ENCODE peak calls at places on chromosomes 16 and 17, in seven cellular contexts. One of them, this sample, is unnamed.

GRCh38 chr17:36534117-36534880 is at the start of gene MYO19:
- DNase-seq in ovary: peak
- DNase-seq in upper lobe of right lung: peak
- DNase-seq in tibial nerve: peak
- DNase-seq in PC-3: peak
- DNase-seq in neural progenitor cell: peak
- DNase-seq in fibroblast of villous mesenchyme: peak
- DNase-seq in this sample: peak

GRCh38 chr17:7833795-7834553 is at the start of gene KDM6B:
- DNase-seq in fibroblast of villous mesenchyme: peak
- DNase-seq in neural progenitor cell: peak
- DNase-seq in upper lobe of right lung: peak
- DNase-seq in PC-3: peak
- DNase-seq in ovary: peak
- DNase-seq in tibial nerve: peak
- DNase-seq in this sample: peak

GRCh38 chr16:57140866-57141668 is 44.8 kb downstream of the PSME3IP1 start:
- DNase-seq in ovary: peak
- DNase-seq in PC-3: no peak
- DNase-seq in upper lobe of right lung: peak
- DNase-seq in tibial nerve: no peak
- DNase-seq in fibroblast of villous mesenchyme: no peak
- DNase-seq in neural progenitor cell: no peak
- DNase-seq in this sample: no peak

GRCh38 chr16:680967-681745 is 946 bp downstream of the STUB1 start:
- DNase-seq in ovary: peak
- DNase-seq in upper lobe of right lung: no peak
- DNase-seq in neural progenitor cell: peak
- DNase-seq in tibial nerve: no peak
- DNase-seq in PC-3: peak
- DNase-seq in fibroblast of villous mesenchyme: peak
- DNase-seq in this sample: no peak

GRCh38 chr17:39763046-39763800 is 25.5 kb downstream of the GRB7 start:
- DNase-seq in PC-3: peak
- DNase-seq in upper lobe of right lung: no peak
- DNase-seq in fibroblast of villous mesenchyme: peak
- DNase-seq in tibial nerve: no peak
- DNase-seq in neural progenitor cell: no peak
- DNase-seq in ovary: no peak
- DNase-seq in this sample: no peak

GRCh38 chr16:11797957-11798299 is 870 bp upstream of the ZC3H7A start:
- DNase-seq in upper lobe of right lung: no peak
- DNase-seq in neural progenitor cell: no peak
- DNase-seq in ovary: no peak
- DNase-seq in PC-3: peak
- DNase-seq in tibial nerve: no peak
- DNase-seq in fibroblast of villous mesenchyme: no peak
- DNase-seq in this sample: no peak

GRCh38 chr16:57284206-57284951 is at the start of gene PLLP:
- DNase-seq in tibial nerve: no peak
- DNase-seq in neural progenitor cell: peak
- DNase-seq in upper lobe of right lung: peak
- DNase-seq in fibroblast of villous mesenchyme: peak
- DNase-seq in ovary: peak
- DNase-seq in PC-3: peak
- DNase-seq in this sample: peak

GRCh38 chr17:15255713-15256454 is 9.2 kb downstream of the PMP22 start:
- DNase-seq in upper lobe of right lung: no peak
- DNase-seq in PC-3: peak
- DNase-seq in tibial nerve: no peak
- DNase-seq in neural progenitor cell: no peak
- DNase-seq in fibroblast of villous mesenchyme: no peak
- DNase-seq in ovary: peak
- DNase-seq in this sample: no peak

GRCh38 chr16:2296662-2297505 is 29.0 kb upstream of the RNPS1 start:
- DNase-seq in tibial nerve: no peak
- DNase-seq in neural progenitor cell: peak
- DNase-seq in PC-3: peak
- DNase-seq in fibroblast of villous mesenchyme: peak
- DNase-seq in ovary: peak
- DNase-seq in upper lobe of right lung: peak
- DNase-seq in this sample: peak

GRCh38 chr16:81755915-81756644 is 23.0 kb upstream of the PLCG2 start:
- DNase-seq in neural progenitor cell: no peak
- DNase-seq in fibroblast of villous mesenchyme: no peak
- DNase-seq in upper lobe of right lung: no peak
- DNase-seq in tibial nerve: no peak
- DNase-seq in ovary: no peak
- DNase-seq in PC-3: no peak
- DNase-seq in this sample: no peak

GRCh38 chr17:65191805-65192740 is 54.9 kb downstream of the RGS9 start:
- DNase-seq in upper lobe of right lung: no peak
- DNase-seq in neural progenitor cell: no peak
- DNase-seq in PC-3: peak
- DNase-seq in tibial nerve: no peak
- DNase-seq in fibroblast of villous mesenchyme: peak
- DNase-seq in ovary: no peak
- DNase-seq in this sample: peak

GRCh38 chr16:47779201-47780016 is 318.3 kb downstream of the PHKB start:
- DNase-seq in fibroblast of villous mesenchyme: peak
- DNase-seq in upper lobe of right lung: no peak
- DNase-seq in neural progenitor cell: no peak
- DNase-seq in ovary: no peak
- DNase-seq in tibial nerve: no peak
- DNase-seq in PC-3: no peak
- DNase-seq in this sample: peak

GRCh38 chr17:49577978-49578893 is 2.6 kb downstream of the NXPH3 start:
- DNase-seq in fibroblast of villous mesenchyme: no peak
- DNase-seq in ovary: no peak
- DNase-seq in upper lobe of right lung: no peak
- DNase-seq in neural progenitor cell: no peak
- DNase-seq in tibial nerve: no peak
- DNase-seq in PC-3: no peak
- DNase-seq in this sample: no peak

GRCh38 chr16:85833540-85833914 is 34.0 kb downstream of the COX4I1 start:
- DNase-seq in upper lobe of right lung: no peak
- DNase-seq in fibroblast of villous mesenchyme: no peak
- DNase-seq in neural progenitor cell: no peak
- DNase-seq in ovary: no peak
- DNase-seq in tibial nerve: no peak
- DNase-seq in PC-3: no peak
- DNase-seq in this sample: no peak

GRCh38 chr16:22300427-22301071 is 3.3 kb downstream of the POLR3E start:
- DNase-seq in neural progenitor cell: peak
- DNase-seq in ovary: no peak
- DNase-seq in tibial nerve: peak
- DNase-seq in PC-3: peak
- DNase-seq in upper lobe of right lung: no peak
- DNase-seq in fibroblast of villous mesenchyme: peak
- DNase-seq in this sample: peak

GRCh38 chr16:8920676-8921625 is 38.8 kb downstream of the LITAFD start:
- DNase-seq in upper lobe of right lung: no peak
- DNase-seq in neural progenitor cell: no peak
- DNase-seq in PC-3: no peak
- DNase-seq in fibroblast of villous mesenchyme: no peak
- DNase-seq in ovary: no peak
- DNase-seq in tibial nerve: no peak
- DNase-seq in this sample: peak

GRCh38 chr17:13792314-13792713 is 190.6 kb upstream of the HS3ST3A1 start:
- DNase-seq in ovary: no peak
- DNase-seq in PC-3: no peak
- DNase-seq in upper lobe of right lung: no peak
- DNase-seq in tibial nerve: no peak
- DNase-seq in fibroblast of villous mesenchyme: no peak
- DNase-seq in neural progenitor cell: no peak
- DNase-seq in this sample: no peak

GRCh38 chr17:74332763-74333220 is 6.8 kb downstream of the KIF19 start:
- DNase-seq in neural progenitor cell: peak
- DNase-seq in tibial nerve: no peak
- DNase-seq in upper lobe of right lung: no peak
- DNase-seq in ovary: no peak
- DNase-seq in PC-3: no peak
- DNase-seq in fibroblast of villous mesenchyme: no peak
- DNase-seq in this sample: peak

GRCh38 chr17:32019228-32019627 is 12.0 kb downstream of the LRRC37B start:
- DNase-seq in tibial nerve: no peak
- DNase-seq in upper lobe of right lung: no peak
- DNase-seq in PC-3: no peak
- DNase-seq in neural progenitor cell: no peak
- DNase-seq in fibroblast of villous mesenchyme: no peak
- DNase-seq in ovary: no peak
- DNase-seq in this sample: no peak

GRCh38 chr16:64206877-64207276 is 915.0 kb downstream of the CDH11 start:
- DNase-seq in neural progenitor cell: peak
- DNase-seq in ovary: no peak
- DNase-seq in PC-3: no peak
- DNase-seq in fibroblast of villous mesenchyme: no peak
- DNase-seq in tibial nerve: no peak
- DNase-seq in upper lobe of right lung: no peak
- DNase-seq in this sample: peak

GRCh38 chr17:60586288-60586974 is 13.6 kb upstream of the PPM1D start:
- DNase-seq in neural progenitor cell: peak
- DNase-seq in fibroblast of villous mesenchyme: peak
- DNase-seq in upper lobe of right lung: no peak
- DNase-seq in tibial nerve: no peak
- DNase-seq in ovary: no peak
- DNase-seq in PC-3: peak
- DNase-seq in this sample: peak

DNA sequence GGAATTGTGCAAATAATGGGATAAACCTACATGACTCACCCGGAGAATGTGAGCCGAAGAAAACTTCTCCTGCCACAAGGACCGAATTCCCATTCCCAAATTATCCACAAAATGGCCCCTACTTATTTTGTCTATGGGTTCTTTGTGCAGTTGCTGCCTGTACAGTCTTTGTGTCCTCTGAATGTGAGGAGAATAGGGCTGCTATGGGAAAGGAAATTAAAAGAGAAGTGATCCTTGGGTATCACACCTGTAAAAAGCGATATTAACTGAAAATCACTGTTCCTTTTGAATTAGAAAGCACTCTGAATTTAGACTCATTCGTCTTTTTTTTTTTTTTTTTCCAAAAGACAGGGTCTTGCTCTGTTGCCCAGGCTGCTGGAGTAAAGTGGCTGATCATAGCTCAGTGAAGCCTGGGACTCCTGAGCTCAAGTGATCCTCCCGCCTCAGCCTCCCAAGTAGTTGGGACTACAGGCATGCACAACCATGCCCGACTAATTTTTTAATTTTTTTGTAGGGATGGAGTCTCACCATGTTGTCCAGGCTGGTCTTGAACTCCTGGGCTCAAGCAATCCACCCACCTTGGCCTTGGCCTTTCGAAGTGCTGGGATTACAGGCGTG is 45.4 kb downstream of the CHD9 start:
- DNase-seq in neural progenitor cell: no peak
- DNase-seq in fibroblast of villous mesenchyme: no peak
- DNase-seq in tibial nerve: no peak
- DNase-seq in PC-3: no peak
- DNase-seq in upper lobe of right lung: no peak
- DNase-seq in ovary: no peak
- DNase-seq in this sample: no peak
- H3K4me3 ChIP-seq in neural progenitor cell: peak
- H3K4me3 ChIP-seq in fibroblast of villous mesenchyme: peak
- H3K4me3 ChIP-seq in tibial nerve: peak
- H3K4me3 ChIP-seq in PC-3: peak
- H3K4me3 ChIP-seq in upper lobe of right lung: peak
- H3K4me3 ChIP-seq in ovary: peak
- H3K4me3 ChIP-seq in this sample: no peak

GRCh38 chr17:81915331-81915730 is 2.6 kb downstream of the SIRT7 start:
- DNase-seq in fibroblast of villous mesenchyme: no peak
- DNase-seq in ovary: no peak
- DNase-seq in neural progenitor cell: no peak
- DNase-seq in upper lobe of right lung: no peak
- DNase-seq in PC-3: no peak
- DNase-seq in tibial nerve: no peak
- DNase-seq in this sample: no peak
- H3K4me3 ChIP-seq in fibroblast of villous mesenchyme: no peak
- H3K4me3 ChIP-seq in ovary: no peak
- H3K4me3 ChIP-seq in neural progenitor cell: no peak
- H3K4me3 ChIP-seq in upper lobe of right lung: no peak
- H3K4me3 ChIP-seq in PC-3: no peak
- H3K4me3 ChIP-seq in tibial nerve: no peak
- H3K4me3 ChIP-seq in this sample: no peak

DNA sequence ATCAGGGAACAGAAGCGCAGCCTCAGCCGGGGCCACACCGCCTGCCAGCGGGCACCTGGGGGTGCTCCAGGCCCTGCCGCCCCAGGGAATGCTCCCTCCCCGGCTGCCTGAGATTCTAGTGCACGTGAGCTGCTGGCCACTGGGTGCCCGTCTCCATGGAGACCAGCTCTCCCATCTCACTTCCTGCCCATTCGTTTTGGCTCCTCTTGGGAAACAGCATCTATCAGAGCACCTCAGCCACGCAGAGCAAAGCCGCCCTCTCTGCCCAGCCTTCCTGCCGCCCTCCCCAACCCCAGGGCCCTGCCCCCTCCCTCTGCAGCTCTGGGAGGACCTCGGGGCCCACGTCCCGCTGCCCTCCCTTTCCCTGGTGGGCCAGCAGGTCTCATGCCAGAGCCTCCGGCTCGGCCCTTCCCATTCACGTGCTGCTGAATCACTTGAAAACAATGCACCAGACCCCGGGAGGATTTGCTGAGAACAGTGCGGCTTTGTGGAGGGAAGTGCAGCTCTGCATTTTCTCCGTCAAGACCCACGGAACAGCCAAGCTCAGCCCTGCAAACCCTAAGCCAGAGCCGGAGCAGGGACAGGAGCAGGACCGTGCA is 19.4 kb downstream of the CEP295NL start:
- DNase-seq in neural progenitor cell: peak
- DNase-seq in ovary: peak
- DNase-seq in fibroblast of villous mesenchyme: peak
- DNase-seq in PC-3: peak
- DNase-seq in upper lobe of right lung: peak
- DNase-seq in tibial nerve: peak
- DNase-seq in this sample: peak
- H3K4me3 ChIP-seq in neural progenitor cell: peak
- H3K4me3 ChIP-seq in ovary: peak
- H3K4me3 ChIP-seq in fibroblast of villous mesenchyme: peak
- H3K4me3 ChIP-seq in PC-3: peak
- H3K4me3 ChIP-seq in upper lobe of right lung: peak
- H3K4me3 ChIP-seq in tibial nerve: peak
- H3K4me3 ChIP-seq in this sample: no peak

DNA sequence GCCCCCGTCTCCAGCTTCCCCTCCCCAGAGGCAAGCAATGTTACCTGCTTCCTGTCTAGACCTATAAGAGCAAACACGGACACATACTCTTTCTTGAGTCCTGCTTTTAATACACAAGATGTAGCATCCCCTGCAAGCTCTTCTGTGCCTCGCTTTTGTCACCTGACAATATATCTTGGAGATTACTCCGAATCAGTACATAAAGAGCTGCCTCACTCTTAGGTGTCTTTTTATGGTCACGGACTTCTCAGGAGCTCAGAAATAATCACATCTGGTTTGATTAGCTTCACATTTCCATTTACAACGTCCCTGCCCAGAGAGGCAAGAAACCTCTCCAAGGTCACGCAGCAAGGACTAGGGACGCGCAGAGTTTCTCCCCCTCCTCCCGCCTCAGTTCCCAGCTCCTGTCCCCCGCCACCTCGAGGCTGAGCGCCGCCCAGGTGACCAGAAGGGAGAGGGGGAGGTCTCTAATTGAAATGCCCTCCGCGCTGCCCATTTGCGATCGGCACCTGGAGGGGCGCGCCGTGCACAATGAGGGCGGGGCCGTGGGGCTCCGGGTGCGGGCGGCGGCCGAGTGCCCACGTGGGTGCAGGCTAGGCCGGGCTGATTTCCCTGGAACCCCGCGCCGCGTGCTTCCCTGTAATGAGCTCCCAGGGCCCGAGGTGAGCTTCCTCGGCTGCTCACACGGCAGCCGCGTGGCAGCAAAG is 13.8 kb upstream of the SEZ6 start:
- DNase-seq in upper lobe of right lung: no peak
- DNase-seq in ovary: no peak
- DNase-seq in neural progenitor cell: peak
- DNase-seq in PC-3: no peak
- DNase-seq in tibial nerve: no peak
- DNase-seq in fibroblast of villous mesenchyme: no peak
- DNase-seq in this sample: peak
- H3K4me3 ChIP-seq in upper lobe of right lung: no peak
- H3K4me3 ChIP-seq in ovary: no peak
- H3K4me3 ChIP-seq in neural progenitor cell: peak
- H3K4me3 ChIP-seq in PC-3: no peak
- H3K4me3 ChIP-seq in tibial nerve: no peak
- H3K4me3 ChIP-seq in fibroblast of villous mesenchyme: no peak
- H3K4me3 ChIP-seq in this sample: no peak

This sample was measured in mesendoderm.